ENCODE peak calls at places on chromosomes 2 and 18, in ten cellular contexts. O is posterior vena cava, U is pons, M is D341Med, B is Kasumi-1, A is HTR-8/SVneo, R is left colon, Y is GM13976, Z is H9, V is iPS-NIHi11. H is an unnamed sample.

GRCh38 chr2:64654993-64655666 is 1.4 kb upstream of the SERTAD2 start:
- DNase-seq in V (no peak), M (peak), U (peak), O (no peak), R (no peak), Y (no peak), A (no peak), Z (no peak), B (peak), H (no peak)

GRCh38 chr2:113080134-113080533 is 12.4 kb downstream of the IL1F10 start:
- DNase-seq in U (no peak), A (peak), Z (peak), R (no peak), M (peak), V (peak), Y (peak), O (peak), B (peak), H (no peak)

GRCh38 chr18:64095056-64095455 is 53.8 kb downstream of the LINC00305 start:
- DNase-seq in R (no peak), O (no peak), V (no peak), Y (no peak), B (no peak), Z (no peak), U (no peak), M (no peak), A (no peak), H (no peak)

GRCh38 chr2:143460382-143460781 is 331.2 kb downstream of the ARHGAP15 start:
- DNase-seq in Y (no peak), O (no peak), U (no peak), A (no peak), R (no peak), V (no peak), B (no peak), M (no peak), Z (no peak), H (no peak)

GRCh38 chr2:201950606-201951005 is 83.0 kb upstream of the FZD7 start:
- DNase-seq in U (no peak), M (no peak), B (no peak), Y (no peak), O (no peak), Z (no peak), A (no peak), R (no peak), V (no peak), H (no peak)

GRCh38 chr2:17171446-17172049 is 346.7 kb downstream of the RAD51AP2 start:
- DNase-seq in A (no peak), R (no peak), V (peak), Z (peak), B (peak), U (peak), M (peak), Y (no peak), O (no peak), H (no peak)

GRCh38 chr2:201735486-201735885 is 37.0 kb upstream of the MPP4 start:
- DNase-seq in M (no peak), U (no peak), R (no peak), A (no peak), B (peak), O (no peak), Z (no peak), V (no peak), Y (no peak), H (no peak)

GRCh38 chr18:13070460-13070859 is 79.3 kb downstream of the CEP192 start:
- DNase-seq in B (no peak), U (no peak), R (no peak), V (no peak), M (no peak), A (no peak), Z (no peak), O (no peak), Y (no peak), H (no peak)

GRCh38 chr2:106147159-106147558 is 46.9 kb downstream of the UXS1 start:
- DNase-seq in M (no peak), U (no peak), V (no peak), O (no peak), B (no peak), R (no peak), Y (no peak), A (peak), Z (no peak), H (no peak)

GRCh38 chr18:76006151-76006550 is 488.9 kb downstream of the ZNF516 start:
- DNase-seq in O (no peak), V (no peak), A (no peak), Y (no peak), U (no peak), B (no peak), M (no peak), R (no peak), Z (no peak), H (no peak)

GRCh38 chr2:225002656-225003045 is 39.6 kb downstream of the DOCK10 start:
- DNase-seq in R (no peak), O (no peak), V (no peak), A (no peak), B (no peak), M (no peak), Z (no peak), U (no peak), Y (no peak), H (no peak)

GRCh38 chr2:224360801-224361251 is 41.1 kb downstream of the FAM124B start:
- DNase-seq in R (no peak), Y (no peak), O (no peak), B (no peak), A (no peak), U (no peak), Z (no peak), M (no peak), V (no peak), H (no peak)